ENCODE peak calls at places on chromosomes 5 and 9, in nine cellular contexts. U, K, J, W, I, M, P, F and D are unnamed samples.

GRCh38 chr5:137778772-137779564 is 24.8 kb upstream of the HNRNPA0 start:
- DNase-seq in U (no peak), K (no peak), J (no peak), W (no peak), I (no peak), M (no peak), P (peak), F (no peak), D (no peak)

GRCh38 chr5:41650131-41650530 is 139.7 kb upstream of the PLCXD3 start:
- DNase-seq in U (no peak), K (no peak), J (no peak), W (no peak), I (no peak), M (no peak), P (no peak), F (no peak), D (no peak)

GRCh38 chr9:129414377-129415021 is 206.4 kb downstream of the C9orf50 start:
- DNase-seq in U (no peak), K (no peak), J (peak), W (peak), I (no peak), M (peak), P (peak), F (peak), D (no peak)

GRCh38 chr5:672329-673139 is 20.6 kb downstream of the TPPP start:
- DNase-seq in U (peak), K (peak), J (peak), W (peak), I (peak), M (peak), P (peak), F (peak), D (peak)

GRCh38 chr9:132679946-132680620 is 9.8 kb downstream of the GTF3C4 start:
- DNase-seq in U (no peak), K (no peak), J (no peak), W (no peak), I (no peak), M (no peak), P (no peak), F (no peak), D (no peak)

GRCh38 chr9:87874320-87874655 is 8.4 kb upstream of the SPATA31E1 start:
- DNase-seq in U (peak), K (no peak), J (peak), W (no peak), I (no peak), M (no peak), P (peak), F (no peak), D (no peak)

GRCh38 chr5:172148381-172148780 is 39.6 kb downstream of the STK10 start:
- DNase-seq in U (no peak), K (no peak), J (peak), W (no peak), I (no peak), M (no peak), P (no peak), F (no peak), D (no peak)

GRCh38 chr5:122183098-122183794 is 53.9 kb downstream of the ZNF474 start:
- DNase-seq in U (no peak), K (peak), J (no peak), W (peak), I (no peak), M (peak), P (peak), F (peak), D (no peak)

GRCh38 chr5:65984098-65984885 is 57.9 kb downstream of the ERBIN start:
- DNase-seq in U (no peak), K (no peak), J (peak), W (no peak), I (no peak), M (no peak), P (no peak), F (no peak), D (no peak)

GRCh38 chr5:68249520-68249919 is 34.0 kb downstream of the PIK3R1 start:
- DNase-seq in U (no peak), K (no peak), J (no peak), W (no peak), I (no peak), M (no peak), P (no peak), F (no peak), D (no peak)

GRCh38 chr5:116733995-116734716 is 159.5 kb upstream of the SEMA6A start:
- DNase-seq in U (no peak), K (no peak), J (no peak), W (no peak), I (no peak), M (peak), P (no peak), F (no peak), D (no peak)

GRCh38 chr9:129944501-129945116 is 98.4 kb downstream of the FNBP1 start:
- DNase-seq in U (no peak), K (no peak), J (no peak), W (no peak), I (no peak), M (no peak), P (no peak), F (no peak), D (no peak)

GRCh38 chr5:39102684-39103155 is 28.5 kb upstream of the RICTOR start:
- DNase-seq in U (no peak), K (no peak), J (no peak), W (no peak), I (no peak), M (no peak), P (peak), F (no peak), D (no peak)

GRCh38 chr5:158484968-158485367 is 614.7 kb downstream of the EBF1 start:
- DNase-seq in U (no peak), K (no peak), J (no peak), W (no peak), I (no peak), M (no peak), P (no peak), F (no peak), D (no peak)

GRCh38 chr5:59661939-59662615 is 231.4 kb downstream of the PDE4D start:
- DNase-seq in U (no peak), K (no peak), J (no peak), W (no peak), I (no peak), M (no peak), P (peak), F (no peak), D (no peak)

GRCh38 chr9:85727500-85727899 is 14.3 kb downstream of the AGTPBP1 start:
- DNase-seq in U (no peak), K (no peak), J (no peak), W (no peak), I (no peak), M (no peak), P (peak), F (no peak), D (no peak)

GRCh38 chr9:19284729-19285128 is 54.2 kb downstream of the DENND4C start:
- DNase-seq in U (no peak), K (no peak), J (no peak), W (no peak), I (no peak), M (no peak), P (no peak), F (no peak), D (no peak)

GRCh38 chr5:154318691-154319090 is 127.1 kb upstream of the SAP30L start:
- DNase-seq in U (no peak), K (no peak), J (no peak), W (no peak), I (no peak), M (no peak), P (no peak), F (no peak), D (no peak)

GRCh38 chr5:159947708-159948358 is 31.6 kb downstream of the ADRA1B start:
- DNase-seq in U (no peak), K (no peak), J (no peak), W (no peak), I (no peak), M (no peak), P (peak), F (no peak), D (no peak)

GRCh38 chr9:126233175-126233574 is 93.5 kb upstream of the MVB12B start:
- DNase-seq in U (no peak), K (no peak), J (no peak), W (peak), I (no peak), M (no peak), P (no peak), F (no peak), D (no peak)

GRCh38 chr5:44774279-44774880 is 34.4 kb upstream of the MRPS30 start:
- DNase-seq in U (no peak), K (no peak), J (no peak), W (no peak), I (no peak), M (no peak), P (peak), F (no peak), D (no peak)

GRCh38 chr5:127536687-127537086 is 19.2 kb downstream of the PRRC1 start:
- DNase-seq in U (no peak), K (no peak), J (no peak), W (no peak), I (no peak), M (no peak), P (no peak), F (no peak), D (no peak)

GRCh38 chr5:18985397-18985796 is 1002.6 kb downstream of the CDH18 start:
- DNase-seq in U (no peak), K (no peak), J (no peak), W (no peak), I (no peak), M (no peak), P (no peak), F (no peak), D (no peak)

GRCh38 chr5:33756481-33756880 is 135.3 kb downstream of the ADAMTS12 start:
- DNase-seq in U (no peak), K (no peak), J (no peak), W (no peak), I (no peak), M (no peak), P (no peak), F (no peak), D (no peak)

GRCh38 chr9:74729129-74729710 is 158.5 kb downstream of the TRPM6 start:
- DNase-seq in U (no peak), K (no peak), J (no peak), W (no peak), I (no peak), M (no peak), P (peak), F (no peak), D (no peak)

GRCh38 chr5:170781946-170782345 is 1.6 kb upstream of the GABRP start:
- DNase-seq in U (no peak), K (peak), J (no peak), W (no peak), I (no peak), M (no peak), P (no peak), F (no peak), D (no peak)

DNA sequence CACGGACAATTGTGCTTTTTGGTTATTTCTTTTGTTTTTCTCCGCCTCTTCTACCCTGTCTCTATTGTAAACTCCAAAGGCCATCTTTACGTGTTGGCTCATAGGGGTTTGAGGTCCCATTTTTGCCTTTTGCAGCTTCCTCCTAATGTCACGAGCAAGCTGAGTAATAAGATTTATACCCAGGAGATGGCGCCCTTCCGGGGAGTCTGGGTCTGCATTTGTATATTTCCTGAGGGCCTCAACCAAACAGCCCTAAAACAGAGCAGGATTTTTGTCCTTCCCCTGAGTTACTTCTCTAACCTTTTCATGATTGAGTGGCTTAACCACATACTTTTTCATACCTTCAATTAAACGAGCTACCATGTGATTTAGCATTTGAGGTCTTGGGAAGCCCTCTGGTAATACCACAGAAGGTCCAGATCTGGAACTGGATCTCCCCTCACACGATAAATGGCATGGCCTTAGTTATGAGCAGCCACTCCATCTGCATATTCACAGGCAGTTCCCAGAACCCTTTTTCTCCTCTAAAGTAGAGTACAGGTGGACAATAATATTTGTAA is 11.2 kb upstream of the CFAP95 start:
- DNase-seq in U (no peak), K (no peak), J (no peak), W (no peak), I (peak), M (no peak), P (no peak), F (no peak), D (no peak)
- TF ChIP-seq CTCF in U (no peak), K (no peak), J (no peak), W (no peak), I (peak), M (no peak), P (peak), F (no peak), D (peak)

DNA sequence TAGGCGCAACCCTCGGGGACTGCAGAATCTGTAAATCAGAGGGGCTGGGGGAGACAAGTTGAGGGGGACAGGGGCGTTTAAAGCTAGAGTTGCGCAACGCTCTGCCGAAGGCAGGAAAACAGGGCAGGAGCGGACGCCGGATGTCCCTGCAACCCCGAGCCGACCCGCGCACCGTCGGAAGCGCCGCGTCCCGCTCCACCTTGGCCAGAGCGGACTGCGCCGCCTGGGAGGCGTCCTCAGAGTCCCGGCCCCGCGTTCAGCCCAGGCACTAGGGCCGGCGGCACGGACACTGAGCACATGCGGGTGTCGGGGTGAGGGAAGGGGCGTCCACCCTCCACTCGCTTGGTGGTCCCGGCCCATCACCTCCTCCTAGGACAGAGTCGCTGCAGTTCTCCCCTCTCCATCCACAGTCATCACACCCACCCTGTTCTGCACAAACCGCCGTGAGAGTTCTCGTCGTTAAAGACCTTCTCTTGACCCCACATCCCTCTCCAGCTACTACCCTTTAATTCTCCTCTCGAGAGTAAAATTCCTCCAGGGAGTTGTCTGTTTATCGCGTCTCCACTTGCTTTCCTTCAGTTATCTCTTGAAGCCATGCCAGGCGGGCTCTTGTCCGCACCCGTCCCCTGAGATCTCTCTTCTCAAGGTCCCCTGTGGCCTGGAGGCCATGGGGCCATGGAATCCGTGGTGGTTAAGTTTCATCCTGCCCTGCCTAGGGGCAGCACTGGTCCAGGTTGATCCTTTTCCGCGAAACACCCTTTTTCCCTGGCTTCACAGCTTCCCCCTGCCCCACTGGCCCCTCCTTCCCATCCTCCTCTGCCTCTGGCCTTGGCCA is 826 bp upstream of the PDLIM7 start:
- DNase-seq in U (no peak), K (peak), J (peak), W (no peak), I (peak), M (peak), P (no peak), F (no peak), D (no peak)
- TF ChIP-seq CTCF in U (no peak), K (no peak), J (no peak), W (no peak), I (no peak), M (no peak), P (no peak), F (no peak), D (no peak)

DNA sequence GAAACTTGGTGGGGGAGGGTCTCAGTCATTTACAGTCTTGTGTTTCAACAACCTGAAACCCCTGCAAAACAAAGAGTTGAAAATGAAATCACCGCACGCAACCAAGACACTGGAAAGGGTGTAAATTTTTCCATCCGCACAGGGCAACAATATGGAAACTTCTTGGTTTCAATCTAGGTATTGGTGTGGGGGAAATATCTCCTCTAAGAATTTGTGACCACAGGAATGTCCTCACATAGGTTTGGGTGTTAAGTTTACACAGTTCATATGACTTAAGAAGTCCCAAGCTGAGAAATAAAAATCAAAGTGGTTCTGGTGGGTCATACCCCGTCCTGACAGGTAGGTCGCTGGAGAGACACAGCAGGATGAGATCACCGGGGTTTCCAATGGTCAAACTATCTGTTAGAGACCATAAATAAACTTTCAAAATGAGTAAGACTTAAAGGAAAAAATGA is 51.9 kb upstream of the PIP5K1B start:
- DNase-seq in U (no peak), K (no peak), J (no peak), W (no peak), I (no peak), M (no peak), P (no peak), F (no peak), D (no peak)
- TF ChIP-seq CTCF in U (no peak), K (no peak), J (no peak), W (no peak), I (no peak), M (no peak), P (no peak), F (no peak), D (no peak)

GRCh38 chr9:112572416-112572815 is 85.8 kb downstream of the KIAA1958 start:
- DNase-seq in U (no peak), K (no peak), J (no peak), W (no peak), I (no peak), M (no peak), P (no peak), F (no peak), D (no peak)
- TF ChIP-seq CTCF in U (no peak), K (no peak), J (no peak), W (no peak), I (no peak), M (no peak), P (no peak), F (no peak), D (peak)

DNA sequence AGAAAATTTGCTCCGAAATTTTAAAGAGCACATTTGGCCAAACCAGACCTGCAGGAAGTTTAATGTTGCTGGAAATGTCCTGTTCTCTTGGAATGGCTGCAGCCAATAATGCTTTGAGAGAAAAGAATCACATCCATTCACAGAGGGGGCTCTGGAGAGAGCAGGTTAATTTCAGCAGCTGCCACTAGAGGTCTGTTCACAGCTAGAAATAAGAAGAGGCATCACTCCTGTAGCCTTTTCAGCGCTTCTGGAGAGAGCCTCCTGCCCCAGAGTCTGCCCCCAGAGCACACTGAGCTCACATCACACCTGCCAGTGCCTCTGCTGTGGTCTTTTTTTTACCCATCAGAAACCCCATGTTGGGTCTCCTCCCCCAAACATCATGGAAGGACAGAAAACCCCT is 124.8 kb upstream of the RAD23B start:
- DNase-seq in U (no peak), K (no peak), J (no peak), W (no peak), I (peak), M (no peak), P (peak), F (no peak), D (no peak)
- TF ChIP-seq CTCF in U (peak), K (no peak), J (no peak), W (no peak), I (peak), M (no peak), P (peak), F (no peak), D (peak)

GRCh38 chr5:76441101-76441500 is 38.0 kb downstream of the IQGAP2 start:
- DNase-seq in U (no peak), K (no peak), J (no peak), W (no peak), I (no peak), M (no peak), P (no peak), F (no peak), D (no peak)
- TF ChIP-seq CTCF in U (no peak), K (no peak), J (no peak), W (no peak), I (no peak), M (no peak), P (no peak), F (no peak), D (no peak)

GRCh38 chr9:77808750-77809079 is 160.6 kb upstream of the GNA14 start:
- DNase-seq in U (no peak), K (no peak), J (no peak), W (no peak), I (no peak), M (no peak), P (no peak), F (no peak), D (no peak)

GRCh38 chr9:77810047-77810446 is 161.9 kb upstream of the GNA14 start:
- DNase-seq in U (no peak), K (no peak), J (no peak), W (no peak), I (no peak), M (no peak), P (no peak), F (no peak), D (no peak)

GRCh38 chr9:77810637-77811119 is 162.6 kb upstream of the GNA14 start:
- DNase-seq in U (no peak), K (no peak), J (no peak), W (no peak), I (no peak), M (no peak), P (no peak), F (no peak), D (no peak)

GRCh38 chr9:77809552-77809951 is 161.4 kb upstream of the GNA14 start:
- DNase-seq in U (no peak), K (no peak), J (no peak), W (no peak), I (no peak), M (no peak), P (peak), F (no peak), D (no peak)

GRCh38 chr9:77811832-77812231 is 163.7 kb upstream of the GNA14 start:
- DNase-seq in U (no peak), K (no peak), J (no peak), W (no peak), I (no peak), M (no peak), P (no peak), F (no peak), D (no peak)
- TF ChIP-seq CTCF in U (no peak), K (no peak), J (no peak), W (no peak), I (no peak), M (no peak), P (no peak), F (no peak), D (no peak)

GRCh38 chr9:127611796-127612790 is at the start of gene STXBP1:
- DNase-seq in U (peak), K (peak), J (peak), W (peak), I (peak), M (peak), P (peak), F (peak), D (peak)
- TF ChIP-seq CTCF in U (no peak), K (peak), J (no peak), W (no peak), I (no peak), M (no peak), P (peak), F (no peak), D (peak)

DNA sequence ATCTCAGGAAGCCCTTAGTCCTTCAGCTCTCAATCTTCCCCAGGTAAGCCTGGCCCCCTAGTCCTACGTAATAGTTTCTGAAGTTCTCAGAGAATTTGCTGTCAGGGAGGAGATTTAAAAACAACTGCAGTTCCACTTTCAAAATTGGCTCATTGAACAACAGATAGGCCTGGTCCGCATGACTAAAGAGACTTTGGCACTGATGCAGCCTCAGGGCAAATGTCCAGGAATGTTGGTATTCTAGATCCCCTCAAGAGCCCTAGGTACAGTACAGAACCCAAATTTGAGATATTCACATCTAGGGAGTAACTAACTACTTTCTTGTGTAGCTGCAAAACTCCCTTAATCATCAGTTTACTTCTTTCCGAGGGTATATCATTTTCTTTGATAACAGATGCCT is 162.8 kb downstream of the GABRG2 start:
- DNase-seq in U (no peak), K (no peak), J (no peak), W (no peak), I (no peak), M (no peak), P (no peak), F (no peak), D (no peak)
- TF ChIP-seq CTCF in U (no peak), K (no peak), J (no peak), W (no peak), I (no peak), M (no peak), P (no peak), F (no peak), D (no peak)